ENCODE peak calls at places on chromosomes 6 and 20, in five cellular contexts. N, B, Z, W and R are unnamed samples.

GRCh38 chr20:56400001-56400640 is 7.7 kb downstream of the CSTF1 start:
- DNase-seq in B (peak), Z (peak), W (peak), N (peak), R (peak)

GRCh38 chr20:62252342-62252966 is 14.1 kb downstream of the OSBPL2 start:
- DNase-seq in Z (peak), W (no peak), B (no peak), N (peak), R (peak)

GRCh38 chr20:59308493-59309201 is 8.2 kb downstream of the EDN3 start:
- DNase-seq in Z (no peak), N (no peak), W (no peak), B (no peak), R (no peak)

GRCh38 chr6:145761584-145761983 is 26.3 kb upstream of the EPM2A start:
- DNase-seq in N (no peak), Z (no peak), W (no peak), B (no peak), R (no peak)

GRCh38 chr6:7528565-7528964 is 12.9 kb upstream of the DSP start:
- DNase-seq in W (no peak), N (peak), B (no peak), Z (peak), R (no peak)

GRCh38 chr6:6006428-6007310 is at the start of gene NRN1:
- DNase-seq in Z (no peak), B (peak), N (no peak), W (no peak), R (no peak)

GRCh38 chr20:14384411-14384810 is 47.0 kb upstream of the FLRT3 start:
- DNase-seq in W (peak), N (peak), B (no peak), Z (no peak), R (peak)

GRCh38 chr20:57421258-57422220 is 30.3 kb downstream of the RBM38 start:
- DNase-seq in W (no peak), B (no peak), N (no peak), Z (no peak), R (no peak)

GRCh38 chr6:122530440-122531046 is 58.9 kb upstream of the SERINC1 start:
- DNase-seq in Z (peak), B (peak), N (peak), W (peak), R (peak)

GRCh38 chr6:44133003-44133931 is 5.9 kb downstream of the TMEM63B start:
- DNase-seq in B (peak), W (no peak), N (peak), Z (peak), R (peak)

GRCh38 chr6:13267142-13267621 is 61.2 kb downstream of the TBC1D7 start:
- DNase-seq in W (no peak), Z (peak), B (no peak), N (peak), R (peak)

GRCh38 chr20:40563296-40563950 is 125.6 kb downstream of the MAFB start:
- DNase-seq in B (no peak), N (peak), Z (peak), W (no peak), R (peak)

GRCh38 chr6:55892749-55893357 is 17.5 kb upstream of the BMP5 start:
- DNase-seq in B (no peak), N (no peak), W (no peak), Z (no peak), R (no peak)

GRCh38 chr6:46191961-46192360 is 21.2 kb upstream of the ENPP5 start:
- DNase-seq in B (no peak), W (peak), N (peak), Z (peak), R (peak)

GRCh38 chr6:118913161-118913560 is 19.2 kb downstream of the ASF1A start:
- DNase-seq in Z (no peak), N (no peak), B (no peak), W (no peak), R (no peak)

GRCh38 chr6:109441069-109441816 is 719 bp downstream of the SMPD2 start:
- DNase-seq in B (peak), Z (peak), N (peak), W (no peak), R (peak)

GRCh38 chr20:17456226-17456625 is 75.0 kb downstream of the BFSP1 start:
- DNase-seq in N (no peak), Z (no peak), B (no peak), W (no peak), R (no peak)

GRCh38 chr6:144528605-144529425 is 243.7 kb downstream of the UTRN start:
- DNase-seq in W (no peak), Z (peak), N (peak), B (peak), R (no peak)

GRCh38 chr6:15358579-15359327 is 112.9 kb downstream of the JARID2 start:
- DNase-seq in N (peak), Z (peak), B (no peak), W (no peak), R (peak)